ENCODE peak calls at places on chromosome 3, in four cellular contexts. T, Z, F and P are unnamed samples.

GRCh38 chr3:49779378-49780079 is 6.8 kb downstream of the IP6K1 start:
- DNase-seq in T (no peak), Z (no peak), F (no peak), P (no peak)

GRCh38 chr3:100001514-100002270 is 112.6 kb downstream of the FILIP1L start:
- DNase-seq in T (no peak), Z (no peak), F (no peak), P (no peak)

GRCh38 chr3:60444898-60445297 is 806.4 kb downstream of the FHIT start:
- DNase-seq in T (no peak), Z (no peak), F (no peak), P (no peak)

GRCh38 chr3:122310361-122310760 is 14.7 kb upstream of the CSTA start:
- DNase-seq in T (no peak), Z (no peak), F (no peak), P (no peak)

GRCh38 chr3:11534011-11534782 is 109.5 kb downstream of the VGLL4 start:
- DNase-seq in T (no peak), Z (no peak), F (no peak), P (no peak)

GRCh38 chr3:61719278-61719977 is 158.1 kb downstream of the PTPRG start:
- DNase-seq in T (no peak), Z (no peak), F (no peak), P (no peak)

GRCh38 chr3:143674100-143674968 is 173.9 kb downstream of the SLC9A9 start:
- DNase-seq in T (peak), Z (peak), F (peak), P (peak)

GRCh38 chr3:48478631-48479555 is 25.1 kb downstream of the SHISA5 start:
- DNase-seq in T (no peak), Z (no peak), F (no peak), P (no peak)

GRCh38 chr3:179430277-179430870 is 20.9 kb downstream of the GNB4 start:
- DNase-seq in T (no peak), Z (no peak), F (no peak), P (no peak)

GRCh38 chr3:53282581-53282980 is 26.8 kb upstream of the TKT start:
- DNase-seq in T (no peak), Z (no peak), F (no peak), P (no peak)

GRCh38 chr3:176799675-176800074 is 397.6 kb downstream of the TBL1XR1 start:
- DNase-seq in T (no peak), Z (no peak), F (no peak), P (no peak)

GRCh38 chr3:169541528-169541927 is 122.0 kb downstream of the MECOM start:
- DNase-seq in T (no peak), Z (no peak), F (no peak), P (no peak)

GRCh38 chr3:126889276-126890201 is 93.4 kb upstream of the PLXNA1 start:
- DNase-seq in T (no peak), Z (no peak), F (no peak), P (no peak)

GRCh38 chr3:141291610-141292345 is 60.2 kb downstream of the PXYLP1 start:
- DNase-seq in T (no peak), Z (no peak), F (peak), P (no peak)

GRCh38 chr3:77620009-77620408 is 580.1 kb downstream of the ROBO2 start:
- DNase-seq in T (peak), Z (no peak), F (no peak), P (no peak)

GRCh38 chr3:30292192-30292893 is 314.1 kb upstream of the TGFBR2 start:
- DNase-seq in T (peak), Z (no peak), F (no peak), P (no peak)

GRCh38 chr3:38130631-38131065 is 6.3 kb downstream of the ACAA1 start:
- DNase-seq in T (no peak), Z (no peak), F (no peak), P (no peak)

GRCh38 chr3:29649815-29650547 is 369.1 kb downstream of the RBMS3 start:
- DNase-seq in T (peak), Z (no peak), F (no peak), P (peak)

GRCh38 chr3:59386165-59386564 is 336.3 kb upstream of the CFAP20DC start:
- DNase-seq in T (no peak), Z (no peak), F (no peak), P (peak)

GRCh38 chr3:11143476-11143875 is 10.8 kb upstream of the HRH1 start:
- DNase-seq in T (peak), Z (no peak), F (no peak), P (no peak)

GRCh38 chr3:32813180-32813579 is 4.6 kb upstream of the TRIM71 start:
- DNase-seq in T (no peak), Z (no peak), F (no peak), P (peak)

GRCh38 chr3:165206454-165207266 is 10.5 kb upstream of the SLITRK3 start:
- DNase-seq in T (peak), Z (peak), F (peak), P (no peak)

GRCh38 chr3:50275160-50275995 is 3.5 kb upstream of the LSMEM2 start:
- DNase-seq in T (no peak), Z (no peak), F (no peak), P (no peak)

GRCh38 chr3:95407709-95408463 is 1345.0 kb downstream of the NSUN3 start:
- DNase-seq in T (no peak), Z (no peak), F (no peak), P (no peak)

GRCh38 chr3:143827425-143827824 is 20.8 kb downstream of the SLC9A9 start:
- DNase-seq in T (no peak), Z (no peak), F (no peak), P (no peak)

GRCh38 chr3:97037294-97037943 is 223.0 kb downstream of the EPHA6 start:
- DNase-seq in T (no peak), Z (no peak), F (no peak), P (no peak)

GRCh38 chr3:172258616-172259015 is 189.6 kb downstream of the GHSR start:
- DNase-seq in T (peak), Z (no peak), F (no peak), P (no peak)

GRCh38 chr3:172259726-172260248 is 188.5 kb downstream of the GHSR start:
- DNase-seq in T (no peak), Z (no peak), F (no peak), P (no peak)

GRCh38 chr3:172259191-172259590 is 189.1 kb downstream of the GHSR start:
- DNase-seq in T (no peak), Z (no peak), F (no peak), P (no peak)

GRCh38 chr3:172261053-172261452 is 187.2 kb downstream of the GHSR start:
- DNase-seq in T (no peak), Z (no peak), F (no peak), P (no peak)

GRCh38 chr3:172260381-172260780 is 187.9 kb downstream of the GHSR start:
- DNase-seq in T (peak), Z (no peak), F (no peak), P (no peak)
- TF ChIP-seq RCOR1 in T (no peak), Z (no peak), F (no peak), P (no peak)

DNA sequence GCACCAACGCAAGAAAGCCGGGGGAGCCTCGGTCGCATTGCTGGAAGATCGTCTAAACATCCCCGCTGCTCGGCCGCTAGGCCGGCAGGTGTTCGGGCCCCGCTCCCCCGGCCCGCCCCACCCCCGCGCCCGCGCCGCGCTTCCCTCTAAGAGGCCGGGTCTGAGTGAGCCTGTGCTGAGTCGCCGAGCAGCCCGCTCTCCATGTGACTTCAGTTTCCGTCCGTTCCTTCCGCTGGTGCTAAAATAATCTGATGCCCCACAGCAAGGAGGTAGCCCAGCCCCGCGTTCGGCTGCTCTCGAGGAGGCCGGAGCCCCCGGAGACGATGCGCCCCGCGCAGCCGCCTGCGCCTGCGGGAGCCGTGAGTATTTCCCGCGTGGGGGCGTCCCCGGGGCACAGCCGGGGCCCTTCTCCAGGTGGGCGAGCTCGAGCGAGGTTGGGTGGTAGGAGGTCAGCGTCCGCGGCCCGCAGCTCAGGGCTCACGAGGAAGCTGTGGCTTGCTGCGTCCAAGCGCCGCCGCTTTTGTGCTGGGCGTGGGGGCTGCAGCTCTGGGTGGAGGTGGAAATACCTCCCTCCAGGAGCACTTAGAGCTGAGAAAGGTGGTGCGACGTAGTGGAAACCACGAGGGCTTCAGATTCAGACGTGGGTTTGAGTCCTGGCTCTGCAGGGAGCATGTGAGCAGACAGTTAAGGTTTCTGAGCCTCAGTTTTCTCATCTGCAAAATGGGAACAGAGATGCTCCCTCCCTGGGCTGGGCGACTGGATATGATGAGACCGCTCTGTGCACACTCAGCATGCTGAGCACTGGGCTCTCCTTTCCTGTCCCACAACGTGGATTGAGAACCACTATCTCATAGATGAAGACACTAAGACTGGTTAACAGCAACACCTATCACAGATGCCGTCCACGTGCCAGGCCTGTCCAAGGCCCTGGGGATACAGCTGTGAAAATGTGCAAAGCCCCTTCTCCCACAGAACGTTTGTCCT is at the start of gene NRROS:
- DNase-seq in T (peak), Z (no peak), F (peak), P (no peak)
- TF ChIP-seq POLR2A in T (no peak), Z (no peak), F (peak), P (peak)

DNA sequence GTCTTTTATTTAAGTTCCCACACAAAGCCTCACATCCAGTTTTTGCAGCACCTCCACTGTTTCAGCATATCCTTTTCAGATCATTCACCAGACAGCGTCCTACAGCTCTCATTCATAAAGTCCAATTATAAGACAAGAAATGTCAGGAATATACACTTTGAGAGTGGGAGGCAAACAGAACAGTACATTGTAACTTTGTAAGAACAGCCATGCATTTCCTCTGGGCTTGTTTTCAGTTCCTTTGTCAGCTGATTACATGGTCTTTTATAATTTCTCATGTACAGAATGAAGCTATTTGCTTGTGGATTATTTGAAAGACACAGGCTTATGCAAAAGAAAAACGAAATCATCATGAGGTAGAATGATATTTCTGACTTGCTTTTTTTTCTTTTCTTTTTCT is 85.7 kb downstream of the SOX2 start:
- DNase-seq in T (no peak), Z (no peak), F (no peak), P (no peak)
- TF ChIP-seq RCOR1 in T (no peak), Z (no peak), F (no peak), P (no peak)

GRCh38 chr3:71580636-71581215 is 2.8 kb downstream of the FOXP1 start:
- DNase-seq in T (no peak), Z (no peak), F (no peak), P (no peak)

GRCh38 chr3:71581981-71582611 is 1.4 kb downstream of the FOXP1 start:
- DNase-seq in T (no peak), Z (no peak), F (peak), P (no peak)

GRCh38 chr3:71579934-71580318 is 3.6 kb downstream of the FOXP1 start:
- DNase-seq in T (peak), Z (no peak), F (peak), P (no peak)

GRCh38 chr3:71582612-71583568 is 638 bp downstream of the FOXP1 start:
- DNase-seq in T (peak), Z (no peak), F (peak), P (no peak)

DNA sequence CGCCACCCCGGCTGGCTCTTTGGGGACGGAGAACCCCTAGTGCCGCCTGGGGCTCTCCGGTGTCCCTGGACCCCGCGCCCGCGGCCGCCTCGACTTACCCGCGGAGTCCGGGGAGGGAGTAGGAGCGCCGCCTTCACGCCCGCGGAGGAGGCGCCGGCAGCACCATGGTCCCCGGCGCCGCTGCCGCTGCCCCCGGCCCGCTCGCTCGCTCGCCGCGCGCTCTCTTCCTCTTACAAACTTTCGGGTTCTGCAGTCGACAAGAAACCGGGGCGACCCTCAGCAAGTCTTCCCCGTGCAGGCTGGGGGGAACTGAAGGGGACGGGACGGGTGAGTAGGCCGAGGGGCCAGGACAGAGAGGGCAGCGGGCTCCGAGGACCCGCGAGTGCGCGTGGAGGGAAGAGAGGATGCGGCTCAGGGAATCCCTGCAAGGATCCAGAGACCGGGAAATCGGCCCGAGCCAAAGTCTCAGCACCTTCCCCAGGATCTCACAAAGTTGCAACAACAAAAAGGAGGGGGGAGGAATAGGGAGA is 2.0 kb downstream of the FOXP1 start:
- DNase-seq in T (no peak), Z (no peak), F (no peak), P (no peak)
- TF ChIP-seq POLR2A in T (no peak), Z (no peak), F (no peak), P (no peak)

GRCh38 chr3:17154221-17154620 is 269.5 kb downstream of the PLCL2 start:
- DNase-seq in T (no peak), Z (no peak), F (no peak), P (no peak)

GRCh38 chr3:17149076-17149475 is 264.3 kb downstream of the PLCL2 start:
- DNase-seq in T (no peak), Z (no peak), F (no peak), P (no peak)

GRCh38 chr3:17153209-17153608 is 268.5 kb downstream of the PLCL2 start:
- DNase-seq in T (no peak), Z (no peak), F (no peak), P (no peak)

GRCh38 chr3:17149744-17150143 is 265.0 kb downstream of the PLCL2 start:
- DNase-seq in T (no peak), Z (no peak), F (no peak), P (no peak)

GRCh38 chr3:17151598-17152373 is 267.0 kb downstream of the PLCL2 start:
- DNase-seq in T (no peak), Z (no peak), F (peak), P (peak)
- TF ChIP-seq RCOR1 in T (no peak), Z (no peak), F (no peak), P (no peak)

DNA sequence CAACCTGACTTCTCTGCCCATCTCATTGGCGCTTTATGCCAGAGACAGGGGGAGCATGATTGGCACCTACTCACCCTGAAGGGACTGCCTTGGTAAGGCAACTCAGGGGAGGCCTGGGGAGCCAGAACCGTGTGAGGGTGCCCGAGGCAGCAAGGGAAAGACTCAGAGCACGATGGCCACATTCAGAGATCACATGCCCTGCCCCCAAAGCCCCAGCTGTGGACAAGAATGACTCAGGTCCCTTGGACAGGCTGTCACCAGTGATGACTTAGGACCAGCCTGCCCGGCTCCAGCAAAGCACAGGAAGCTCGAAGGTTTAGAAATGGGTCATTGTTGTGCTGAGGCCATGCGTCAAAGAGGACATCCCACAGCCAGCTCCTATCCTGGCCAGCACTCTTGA is 49.1 kb upstream of the LIMD1 start:
- DNase-seq in T (peak), Z (no peak), F (peak), P (no peak)
- TF ChIP-seq POLR2A in T (no peak), Z (no peak), F (no peak), P (no peak)

DNA sequence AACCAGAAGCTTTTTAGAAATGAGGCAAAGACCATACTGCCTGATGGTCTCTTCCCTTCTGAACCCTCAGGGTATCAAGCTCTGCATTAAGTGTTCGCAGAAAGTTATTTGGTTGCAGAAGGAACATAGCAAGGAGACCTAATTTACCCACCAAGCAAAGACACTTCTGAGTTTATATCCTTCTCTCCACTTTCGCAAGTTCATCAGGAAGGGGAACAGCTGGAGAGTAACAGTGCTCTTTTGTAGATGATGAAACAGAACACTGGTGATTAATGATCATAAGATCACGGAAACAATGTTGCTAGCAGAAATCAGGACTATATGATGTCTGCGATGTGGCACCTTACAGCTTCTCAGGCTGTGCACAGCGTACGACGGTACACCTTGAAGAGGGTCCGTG is 62.1 kb downstream of the NCEH1 start:
- DNase-seq in T (peak), Z (no peak), F (no peak), P (no peak)
- TF ChIP-seq RCOR1 in T (no peak), Z (no peak), F (no peak), P (no peak)

GRCh38 chr3:23942546-23942945 is 2.5 kb upstream of the NR1D2 start:
- DNase-seq in T (no peak), Z (no peak), F (no peak), P (no peak)

GRCh38 chr3:23945903-23946751 is 1.0 kb downstream of the NR1D2 start:
- DNase-seq in T (peak), Z (peak), F (peak), P (peak)

GRCh38 chr3:23945653-23945902 is 492 bp downstream of the NR1D2 start:
- DNase-seq in T (no peak), Z (no peak), F (no peak), P (no peak)

GRCh38 chr3:23944007-23944760 is 902 bp upstream of the NR1D2 start:
- DNase-seq in T (no peak), Z (no peak), F (no peak), P (no peak)

DNA sequence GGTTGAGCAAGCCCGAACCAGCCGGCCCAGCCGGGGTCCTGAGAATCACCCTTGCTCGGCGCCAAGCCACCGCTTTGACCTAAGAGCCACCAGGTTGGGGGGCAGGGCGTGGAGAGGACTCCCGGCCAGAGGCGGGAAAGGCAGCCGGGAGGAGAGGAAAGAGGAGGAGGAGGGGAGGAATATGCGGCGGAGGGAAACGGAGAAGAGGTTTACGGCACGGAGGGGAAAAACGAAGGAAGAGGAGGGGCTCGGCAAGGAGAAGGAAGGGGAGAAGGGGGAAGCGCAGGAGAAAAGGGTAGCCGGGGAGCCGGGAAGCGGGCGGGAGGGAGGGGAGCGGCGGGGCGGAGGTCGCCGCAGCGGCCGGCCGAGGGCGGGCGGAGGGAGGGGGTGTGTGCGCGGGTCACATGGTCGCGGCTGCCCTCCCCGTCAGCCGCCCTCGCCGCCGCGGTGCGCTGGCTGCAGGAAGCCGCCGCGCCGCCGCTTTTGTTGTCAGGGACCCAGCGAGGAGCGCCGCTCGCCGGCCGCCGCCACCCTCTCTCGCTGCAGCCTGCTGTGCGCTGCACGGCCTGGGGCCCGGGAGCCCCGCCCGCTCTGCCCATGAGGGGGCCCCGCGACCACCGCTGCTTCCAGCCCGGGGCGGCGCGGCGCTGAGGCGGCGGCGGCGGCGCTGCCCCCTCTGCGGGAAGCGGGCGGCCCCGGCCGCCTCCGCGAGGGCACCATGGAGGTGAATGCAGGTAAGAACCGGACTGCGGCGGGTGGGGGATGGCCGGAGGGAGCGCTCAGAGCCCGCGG is at the start of gene NR1D2:
- DNase-seq in T (peak), Z (peak), F (peak), P (no peak)
- TF ChIP-seq POLR2A in T (peak), Z (no peak), F (peak), P (peak)

GRCh38 chr3:153547984-153548383 is 386.0 kb downstream of the RAP2B start:
- DNase-seq in T (no peak), Z (no peak), F (no peak), P (no peak)

GRCh38 chr3:153555919-153556318 is 393.9 kb downstream of the RAP2B start:
- DNase-seq in T (no peak), Z (no peak), F (no peak), P (no peak)

GRCh38 chr3:153553605-153553945 is 391.5 kb downstream of the RAP2B start:
- DNase-seq in T (no peak), Z (no peak), F (peak), P (no peak)

GRCh38 chr3:153552887-153553604 is 391.0 kb downstream of the RAP2B start:
- DNase-seq in T (no peak), Z (no peak), F (no peak), P (no peak)
- TF ChIP-seq RCOR1 in T (no peak), Z (no peak), F (no peak), P (no peak)